ENCODE peak calls at places on chromosomes 11 and 22, in seven cellular contexts. P is HCT116, B is PC-3, Z is neural progenitor cell, O is GM23338, T is MM.1S, E is hepatocyte. J is an unnamed sample.
A peak's percentile ranks its signal among the peaks of the same experiment; 100 is the strongest.

GRCh38 chr22:33811208-33811607 is 109.1 kb downstream of the LARGE1 start:
- DNase-seq in E (no peak), B (no peak), T (no peak), O (no peak), Z (no peak), P (no peak), J (no peak)

GRCh38 chr11:85965202-85965601 is 103.7 kb downstream of the PICALM start:
- DNase-seq in E (no peak), B (no peak), Z (no peak), T (no peak), P (no peak), O (no peak), J (peak; percentile 79)

GRCh38 chr11:74948898-74949747 is at the start of the genes SPCS2 and XRRA1:
- DNase-seq in P (peak; percentile 97), T (peak; percentile 99), E (peak; percentile 99), Z (peak; percentile 98), B (peak; percentile 99), O (peak; percentile 99), J (peak; percentile 100)

GRCh38 chr11:67354314-67355022 is 1.1 kb upstream of the POLD4 start:
- DNase-seq in B (peak; percentile 99), O (no peak), E (peak; percentile 93), P (peak; percentile 92), Z (peak; percentile 29), T (no peak), J (peak; percentile 97)

GRCh38 chr22:22786301-22787115 is 101.1 kb upstream of the IGLL5 start:
- DNase-seq in B (no peak), T (no peak), P (no peak), O (no peak), E (peak; percentile 73), Z (no peak), J (no peak)

GRCh38 chr11:20154381-20154780 is 5.9 kb downstream of the DBX1 start:
- DNase-seq in O (peak; percentile 72), T (no peak), B (peak; percentile 13), Z (no peak), E (no peak), P (no peak), J (peak; percentile 80)

GRCh38 chr22:38792833-38793232 is 1.1 kb downstream of the DNAL4 start:
- DNase-seq in P (no peak), O (no peak), B (peak; percentile 53), T (no peak), E (no peak), Z (no peak), J (peak; percentile 59)

GRCh38 chr11:64877390-64878222 is 815 bp downstream of the EHD1 start:
- DNase-seq in E (no peak), P (no peak), Z (peak; percentile 48), B (peak; percentile 40), T (no peak), O (no peak), J (peak; percentile 60)

GRCh38 chr11:112999518-112999917 is 38.3 kb downstream of the NCAM1 start:
- DNase-seq in Z (no peak), E (no peak), T (no peak), P (no peak), O (no peak), B (no peak), J (no peak)

DNA sequence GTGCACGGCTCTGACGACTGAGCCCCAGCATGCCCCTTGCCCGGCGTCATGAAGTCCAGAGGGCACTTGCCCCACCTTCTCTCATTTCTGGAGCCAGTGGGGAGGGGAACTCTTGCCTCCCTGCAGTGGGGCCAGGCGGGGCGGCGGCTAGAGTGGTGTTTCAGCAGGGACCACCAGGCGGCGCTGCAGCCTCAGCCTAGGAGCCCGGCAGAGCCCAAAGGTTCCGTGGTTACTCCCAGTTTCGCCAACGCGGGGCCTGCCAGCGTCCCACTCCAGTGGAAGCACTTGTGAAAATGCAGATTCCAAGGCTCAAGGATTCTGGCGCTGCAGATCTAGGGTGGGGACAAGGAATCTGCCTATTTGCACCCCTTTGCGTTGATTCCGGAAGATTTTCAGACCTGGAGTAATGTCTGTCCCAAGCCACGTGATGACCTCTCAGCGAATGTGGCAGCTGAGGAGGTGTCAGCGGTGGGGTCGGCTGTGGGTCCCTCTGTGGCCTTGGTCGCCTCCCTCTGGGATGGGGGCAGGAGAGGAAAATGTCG is 55.7 kb downstream of the CD82 start:
- DNase-seq in O (peak; percentile 89), T (peak; percentile 48), P (peak; percentile 41), E (peak; percentile 88), Z (peak; percentile 87), B (peak; percentile 72), J (peak; percentile 75)
- TF ChIP-seq EZH2phosphoT487 in O (no peak), T (no peak), P (no peak), E (no peak), Z (no peak), B (no peak), J (no peak)

GRCh38 chr22:45188779-45189178 is 25.1 kb downstream of the NUP50 start:
- DNase-seq in P (no peak), O (no peak), B (no peak), Z (no peak), T (no peak), E (no peak), J (no peak)

GRCh38 chr22:45187891-45188290 is 24.2 kb downstream of the NUP50 start:
- DNase-seq in E (no peak), B (no peak), Z (no peak), O (no peak), P (no peak), T (no peak), J (no peak)

GRCh38 chr22:45192701-45193187 is 29.0 kb downstream of the NUP50 start:
- DNase-seq in E (no peak), O (peak; percentile 64), Z (peak; percentile 68), T (no peak), B (no peak), P (no peak), J (no peak)

GRCh38 chr22:45194686-45195085 is 31.0 kb downstream of the NUP50 start:
- DNase-seq in E (no peak), O (no peak), B (no peak), P (no peak), T (no peak), Z (no peak), J (no peak)

DNA sequence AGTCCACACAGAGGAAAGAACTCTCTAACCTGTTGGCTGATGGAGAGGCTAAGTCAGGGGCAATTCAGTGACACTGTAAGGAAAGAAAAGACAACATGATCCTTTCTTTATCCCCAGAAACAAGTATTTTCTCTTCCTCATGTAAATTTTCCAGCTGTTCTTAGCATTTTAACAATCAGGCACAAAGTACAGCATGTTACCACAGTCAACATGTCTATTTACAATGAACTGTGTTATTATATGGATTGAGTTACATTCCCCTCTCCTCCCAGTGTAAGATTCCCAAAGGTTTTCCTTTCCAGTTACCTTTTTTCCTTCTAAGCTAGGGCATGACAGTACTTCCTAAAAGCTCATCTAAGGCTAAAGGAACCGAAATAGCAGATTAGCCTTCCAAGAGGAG is 26.7 kb downstream of the NUP50 start:
- DNase-seq in B (no peak), P (no peak), O (no peak), E (no peak), T (no peak), Z (no peak), J (no peak)
- H2AFZ ChIP-seq in B (no peak overlapping the region), P (no peak overlapping the region), O (no peak overlapping the region), E (no peak overlapping the region), T (no peak overlapping the region), Z (no peak overlapping the region), J (no peak overlapping the region)

GRCh38 chr11:130070109-130070828 is 575 bp downstream of the APLP2 start:
- DNase-seq in T (peak; percentile 61), P (no peak), B (peak; percentile 57), O (peak; percentile 56), Z (peak; percentile 67), E (peak; percentile 65), J (peak; percentile 71)
- TF ChIP-seq EZH2 in T (no peak), P (no peak), B (no peak), O (no peak), Z (no peak), E (no peak), J (no peak)

DNA sequence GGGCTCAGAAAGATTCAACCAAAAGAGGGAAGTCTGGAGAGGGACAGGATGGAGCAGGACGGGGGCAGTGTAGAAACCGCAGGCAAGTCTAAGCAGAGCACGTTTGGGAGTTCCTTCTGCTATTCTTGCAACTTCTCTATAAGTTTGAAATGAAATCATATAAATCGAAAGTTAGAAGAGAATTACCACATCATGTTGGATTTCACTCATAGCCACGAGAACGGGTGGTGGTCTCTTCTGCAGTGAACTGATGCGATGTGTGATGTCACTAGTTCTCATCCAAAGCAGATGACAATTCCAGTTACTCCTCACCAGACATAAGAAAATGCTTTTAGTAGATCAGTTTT is 36.0 kb downstream of the KCNQ1 start:
- DNase-seq in P (no peak), T (no peak), E (no peak), Z (no peak), O (no peak), B (no peak), J (no peak)
- TF ChIP-seq EZH2phosphoT487 in P (no peak), T (no peak), E (no peak), Z (no peak), O (no peak), B (no peak), J (no peak)

GRCh38 chr11:102553835-102554282 is 23.3 kb upstream of the MMP7 start:
- DNase-seq in Z (no peak), P (no peak), O (no peak), E (no peak), B (peak; percentile 78), T (no peak), J (no peak)

GRCh38 chr11:102555091-102555490 is 24.5 kb upstream of the MMP7 start:
- DNase-seq in T (no peak), E (no peak), P (no peak), Z (peak; percentile 5), O (no peak), B (no peak), J (no peak)

GRCh38 chr11:102552447-102553200 is 22.1 kb upstream of the MMP7 start:
- DNase-seq in P (peak; percentile 94), O (no peak), E (peak; percentile 51), T (no peak), B (peak; percentile 98), Z (no peak), J (no peak)

GRCh38 chr11:102551188-102551781 is 20.7 kb upstream of the MMP7 start:
- DNase-seq in E (no peak), B (no peak), Z (peak; percentile 12), P (no peak), T (no peak), O (no peak), J (no peak)

DNA sequence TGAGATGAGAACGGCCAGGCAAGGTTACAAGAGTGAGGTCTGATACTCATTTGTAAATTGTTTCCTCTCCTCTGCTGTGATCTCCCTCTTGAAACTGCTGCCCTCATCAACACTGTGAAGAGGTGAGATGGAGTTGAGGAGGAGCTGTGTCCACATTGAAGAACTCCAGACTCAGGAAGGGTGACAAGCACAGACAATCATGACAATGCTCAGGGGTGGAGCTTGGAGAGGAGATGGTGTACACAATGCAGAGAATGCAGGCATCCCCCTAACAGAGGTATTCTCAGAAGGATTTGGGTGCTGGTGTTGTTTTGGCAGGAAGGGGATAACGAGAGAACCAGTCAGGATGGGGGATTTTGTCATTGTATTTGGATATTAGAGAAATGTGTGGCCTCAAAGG is 21.5 kb upstream of the MMP7 start:
- DNase-seq in P (no peak), T (no peak), Z (no peak), O (no peak), B (no peak), E (no peak), J (no peak)
- H2AFZ ChIP-seq in P (peak overlapping the region; percentile 39), T (no peak overlapping the region), Z (no peak overlapping the region), O (peak overlapping the region; percentile 74), B (peak overlapping the region; percentile 51), E (no peak overlapping the region), J (no peak overlapping the region)